ENCODE peak calls at places on chromosomes 13 and 19, in six cellular contexts. B is adrenal gland, O is transverse colon, I is heart right ventricle, W is tibial artery, D is endodermal cell. P is an unnamed sample. For H3K36me3, the result is how much of the 10 kb centered on the place peaks cover.

GRCh38 chr13:97212540-97213146 is 9.5 kb upstream of the MBNL2 start:
- DNase-seq in B (peak), O (peak), I (no peak), W (no peak), D (peak), P (no peak)

GRCh38 chr19:52297601-52298358 is 811 bp downstream of the ZNF480 start:
- DNase-seq in B (no peak), O (no peak), I (peak), W (no peak), D (peak), P (no peak)

GRCh38 chr13:46698015-46698414 is 98.9 kb downstream of the ESD start:
- DNase-seq in B (peak), O (peak), I (peak), W (peak), D (no peak), P (no peak)

GRCh38 chr13:105220063-105220462 is 1315.4 kb downstream of the EFNB2 start:
- DNase-seq in B (no peak), O (no peak), I (no peak), W (no peak), D (no peak), P (no peak)

GRCh38 chr19:32862173-32862572 is 7.4 kb downstream of the SLC7A9 start:
- DNase-seq in B (no peak), O (no peak), I (no peak), W (no peak), D (no peak), P (no peak)

GRCh38 chr13:23709521-23709920 is 139.3 kb downstream of the TNFRSF19 start:
- DNase-seq in B (no peak), O (no peak), I (peak), W (no peak), D (no peak), P (no peak)

GRCh38 chr19:1133471-1133929 is 29.7 kb downstream of the GPX4 start:
- DNase-seq in B (no peak), O (peak), I (no peak), W (no peak), D (peak), P (no peak)

GRCh38 chr19:44750713-44751112 is 2.2 kb downstream of the BCL3 start:
- DNase-seq in B (no peak), O (no peak), I (no peak), W (no peak), D (no peak), P (no peak)

GRCh38 chr13:29516012-29516411 is 79.5 kb downstream of the SLC7A1 start:
- DNase-seq in B (no peak), O (no peak), I (no peak), W (no peak), D (no peak), P (no peak)

GRCh38 chr19:1130801-1131717 is 27.3 kb downstream of the GPX4 start:
- DNase-seq in B (no peak), O (peak), I (no peak), W (peak), D (no peak), P (no peak)

GRCh38 chr13:80074143-80074752 is 266.7 kb downstream of the SPRY2 start:
- DNase-seq in B (no peak), O (no peak), I (no peak), W (no peak), D (peak), P (no peak)

GRCh38 chr13:99527346-99527745 is 26.1 kb downstream of the TM9SF2 start:
- DNase-seq in B (no peak), O (no peak), I (no peak), W (no peak), D (no peak), P (no peak)

GRCh38 chr13:65336106-65336603 is 1894.0 kb downstream of the PCDH9 start:
- DNase-seq in B (no peak), O (no peak), I (no peak), W (no peak), D (no peak), P (no peak)

GRCh38 chr13:47798906-47799305 is 202.2 kb downstream of the SUCLA2 start:
- DNase-seq in B (no peak), O (no peak), I (no peak), W (no peak), D (no peak), P (no peak)

GRCh38 chr19:11538232-11539036 is at the start of gene CNN1:
- DNase-seq in B (no peak), O (peak), I (peak), W (peak), D (peak), P (no peak)

GRCh38 chr13:38346764-38347163 is 2.9 kb upstream of the UFM1 start:
- DNase-seq in B (no peak), O (no peak), I (no peak), W (no peak), D (no peak), P (no peak)

GRCh38 chr13:36006347-36006746 is 124.8 kb downstream of the DCLK1 start:
- DNase-seq in B (no peak), O (no peak), I (no peak), W (no peak), D (no peak), P (peak)

GRCh38 chr19:763869-764268 is 13.0 kb downstream of the MISP start:
- DNase-seq in B (no peak), O (no peak), I (no peak), W (no peak), D (no peak), P (no peak)

GRCh38 chr19:15115080-15115479 is 7.9 kb downstream of the SYDE1 start:
- DNase-seq in B (peak), O (peak), I (peak), W (peak), D (no peak), P (no peak)

GRCh38 chr19:49636230-49636932 is 3.6 kb downstream of the RRAS start:
- DNase-seq in B (no peak), O (no peak), I (no peak), W (no peak), D (peak), P (no peak)

GRCh38 chr13:112545866-112546265 is 42.1 kb downstream of the TUBGCP3 start:
- DNase-seq in B (no peak), O (no peak), I (no peak), W (no peak), D (no peak), P (no peak)

GRCh38 chr19:48715681-48716171 is 3.8 kb downstream of the MAMSTR start:
- DNase-seq in B (peak), O (peak), I (no peak), W (no peak), D (peak), P (no peak)

GRCh38 chr19:2038284-2039081 is 12.6 kb downstream of the MKNK2 start:
- DNase-seq in B (peak), O (no peak), I (no peak), W (no peak), D (peak), P (no peak)

GRCh38 chr19:47070756-47071155 is 22.3 kb upstream of the TMEM160 start:
- DNase-seq in B (no peak), O (no peak), I (no peak), W (no peak), D (peak), P (no peak)

GRCh38 chr13:99505814-99506269 is 4.6 kb downstream of the TM9SF2 start:
- DNase-seq in B (no peak), O (no peak), I (no peak), W (no peak), D (no peak), P (no peak)

GRCh38 chr19:13109361-13110098 is 6.9 kb upstream of the LYL1 start:
- DNase-seq in B (no peak), O (no peak), I (no peak), W (no peak), D (no peak), P (no peak)

GRCh38 chr13:34040863-34041262 is 222.9 kb downstream of the RFC3 start:
- DNase-seq in B (no peak), O (no peak), I (no peak), W (no peak), D (no peak), P (no peak)

GRCh38 chr19:19315444-19315843 is 4.9 kb downstream of the SUGP1 start:
- DNase-seq in B (no peak), O (no peak), I (no peak), W (no peak), D (peak), P (no peak)

GRCh38 chr13:40139896-40140520 is 484.5 kb downstream of the COG6 start:
- DNase-seq in B (no peak), O (no peak), I (no peak), W (no peak), D (no peak), P (no peak)

GRCh38 chr13:87999141-87999765 is 328.1 kb downstream of the SLITRK5 start:
- DNase-seq in B (no peak), O (no peak), I (no peak), W (no peak), D (no peak), P (no peak)

GRCh38 chr13:80030491-80030890 is 310.4 kb downstream of the SPRY2 start:
- DNase-seq in B (no peak), O (peak), I (peak), W (no peak), D (peak), P (peak)

GRCh38 chr13:50412046-50412617 is 396.9 kb downstream of the KCNRG start:
- DNase-seq in B (no peak), O (no peak), I (no peak), W (no peak), D (no peak), P (no peak)

GRCh38 chr19:53394522-53394973 is 401 bp upstream of the ZNF765 start:
- DNase-seq in B (peak), O (peak), I (peak), W (peak), D (peak), P (peak)

GRCh38 chr19:4409123-4409933 is 6.9 kb downstream of the CHAF1A start:
- DNase-seq in B (no peak), O (no peak), I (no peak), W (no peak), D (peak), P (no peak)

GRCh38 chr19:30626567-30626966 is 254.4 kb downstream of the ZNF536 start:
- DNase-seq in B (no peak), O (no peak), I (no peak), W (no peak), D (no peak), P (no peak)

GRCh38 chr13:50589139-50589538 is 254.4 kb downstream of the DLEU7 start:
- DNase-seq in B (peak), O (no peak), I (no peak), W (no peak), D (no peak), P (no peak)

GRCh38 chr13:76836311-76836710 is 49.9 kb downstream of the KCTD12 start:
- DNase-seq in B (no peak), O (no peak), I (no peak), W (no peak), D (no peak), P (no peak)

GRCh38 chr19:6654347-6655310 is 15.3 kb downstream of the TNFSF14 start:
- DNase-seq in B (no peak), O (peak), I (no peak), W (no peak), D (no peak), P (no peak)

GRCh38 chr13:112773601-112774447 is 84.0 kb downstream of the ATP11A start:
- DNase-seq in B (no peak), O (no peak), I (no peak), W (no peak), D (no peak), P (no peak)

GRCh38 chr19:43423779-43424178 is 9.1 kb downstream of the TEX101 start:
- DNase-seq in B (no peak), O (no peak), I (no peak), W (no peak), D (peak), P (no peak)

GRCh38 chr19:43420954-43421353 is 6.3 kb downstream of the TEX101 start:
- DNase-seq in B (no peak), O (no peak), I (no peak), W (no peak), D (peak), P (no peak)

GRCh38 chr19:43425567-43426392 is 11.1 kb downstream of the TEX101 start:
- DNase-seq in B (no peak), O (peak), I (no peak), W (no peak), D (peak), P (no peak)

GRCh38 chr19:43422000-43422688 is 7.5 kb downstream of the TEX101 start:
- DNase-seq in B (no peak), O (no peak), I (no peak), W (no peak), D (no peak), P (no peak)

GRCh38 chr19:43422689-43423066 is 8.0 kb downstream of the TEX101 start:
- DNase-seq in B (no peak), O (no peak), I (no peak), W (no peak), D (no peak), P (no peak)
- TF ChIP-seq CTCF in B (no peak), O (no peak), I (no peak), W (no peak), D (no peak), P (no peak)

GRCh38 chr13:82571653-82572052 is 1310.6 kb downstream of the SLITRK1 start:
- DNase-seq in B (no peak), O (no peak), I (no peak), W (no peak), D (no peak), P (no peak)

GRCh38 chr13:82566864-82567263 is 1315.4 kb downstream of the SLITRK1 start:
- DNase-seq in B (no peak), O (no peak), I (no peak), W (no peak), D (no peak), P (no peak)

GRCh38 chr13:82565191-82565590 is 1317.1 kb downstream of the SLITRK1 start:
- DNase-seq in B (no peak), O (no peak), I (no peak), W (no peak), D (no peak), P (no peak)

DNA sequence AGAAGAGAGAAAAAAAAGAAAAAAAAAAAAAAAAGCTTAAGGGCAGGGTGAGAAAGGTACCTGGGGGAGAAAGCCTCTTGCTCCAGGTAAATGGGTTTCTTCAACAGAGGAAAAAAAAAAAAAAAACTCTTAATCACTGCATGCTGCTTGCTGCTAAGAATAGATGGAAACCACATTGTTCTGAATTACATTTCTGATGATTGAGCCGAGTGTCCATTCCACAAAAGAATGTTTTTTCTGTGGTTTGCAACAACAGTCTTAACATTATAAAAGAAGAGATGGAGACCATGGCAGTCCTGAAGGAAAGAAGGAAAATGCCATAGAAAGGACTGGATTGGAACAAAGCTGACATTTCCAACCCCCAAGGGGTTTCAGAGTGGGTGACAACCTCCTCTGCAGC is 1312.7 kb downstream of the SLITRK1 start:
- DNase-seq in B (no peak), O (no peak), I (no peak), W (no peak), D (no peak), P (no peak)
- H3K36me3 ChIP-seq in B (under half), O (under half), I (under half), W (under half), D (under half), P (under half)

DNA sequence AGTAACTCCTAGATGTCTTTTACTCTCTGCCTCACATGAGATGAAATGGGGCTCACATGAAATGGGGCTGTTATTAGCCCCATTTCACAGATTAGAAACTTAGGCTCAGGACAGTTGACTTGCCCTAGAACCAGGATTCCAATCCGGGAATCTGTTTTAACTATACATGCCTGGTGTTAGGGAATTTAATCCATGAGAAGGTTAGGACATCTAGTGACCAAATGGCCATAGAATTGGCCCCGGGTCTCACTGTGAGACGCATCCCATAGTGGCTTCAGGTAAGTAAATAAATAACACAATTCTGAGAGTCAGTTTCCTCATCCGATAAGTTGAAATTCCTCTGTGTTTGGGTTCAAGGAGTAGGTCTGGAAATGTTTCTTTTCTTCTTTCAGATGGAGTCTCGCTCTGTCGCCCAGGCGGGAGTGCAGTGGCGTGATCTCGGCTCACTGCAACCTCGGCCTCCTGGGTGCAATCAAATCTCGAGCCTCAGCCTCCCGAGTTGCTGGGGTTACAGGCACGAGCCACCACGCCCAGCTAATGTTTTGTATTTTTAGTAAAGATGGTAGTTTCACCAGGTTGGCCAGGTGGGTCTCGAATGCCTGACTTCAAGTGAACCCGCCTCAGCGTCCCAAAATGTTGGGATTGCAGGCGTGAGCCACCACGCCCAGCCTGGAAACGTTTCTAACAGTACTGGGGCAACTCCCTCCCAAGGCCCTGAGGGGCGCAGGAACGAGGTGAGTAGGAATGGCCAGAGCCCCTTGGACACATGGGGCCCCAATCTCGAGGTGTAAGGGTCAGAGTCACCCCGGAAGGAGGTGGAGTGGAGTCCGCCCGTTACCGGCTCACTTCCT is 1.2 kb upstream of the ZNF574 start:
- DNase-seq in B (no peak), O (peak), I (no peak), W (no peak), D (no peak), P (no peak)
- H3K4me3 ChIP-seq in B (peak), O (peak), I (peak), W (peak), D (peak), P (no peak)

GRCh38 chr19:58406818-58407657 is 1.4 kb upstream of the ZNF584 start:
- DNase-seq in B (no peak), O (no peak), I (no peak), W (no peak), D (peak), P (no peak)
- TF ChIP-seq CTCF in B (no peak), O (peak), I (peak), W (no peak), D (peak), P (no peak)

GRCh38 chr13:100658363-100658762 is 16.2 kb downstream of the TMTC4 start:
- DNase-seq in B (no peak), O (no peak), I (no peak), W (no peak), D (no peak), P (no peak)
- H3K36me3 ChIP-seq in B (under half), O (under half), I (under half), W (under half), D (half or more), P (under half)

GRCh38 chr13:95714142-95714832 is 37.3 kb downstream of the DNAJC3 start:
- DNase-seq in B (no peak), O (no peak), I (no peak), W (no peak), D (no peak), P (no peak)
- H3K4me3 ChIP-seq in B (no peak), O (no peak), I (no peak), W (no peak), D (no peak), P (no peak)

GRCh38 chr13:73941752-73942151 is 192.5 kb downstream of the KLF12 start:
- DNase-seq in B (no peak), O (no peak), I (no peak), W (no peak), D (no peak), P (no peak)
- TF ChIP-seq CTCF in B (no peak), O (no peak), I (no peak), W (no peak), D (no peak), P (no peak)

GRCh38 chr19:55230780-55231179 is 2.2 kb upstream of the TMEM86B start:
- DNase-seq in B (no peak), O (no peak), I (no peak), W (no peak), D (no peak), P (no peak)

GRCh38 chr19:55231391-55232283 is 3.1 kb upstream of the TMEM86B start:
- DNase-seq in B (no peak), O (no peak), I (no peak), W (no peak), D (no peak), P (no peak)

GRCh38 chr19:55232284-55232597 is 3.7 kb upstream of the TMEM86B start:
- DNase-seq in B (no peak), O (no peak), I (no peak), W (no peak), D (peak), P (no peak)

GRCh38 chr19:55230329-55230728 is 1.8 kb upstream of the TMEM86B start:
- DNase-seq in B (no peak), O (no peak), I (no peak), W (no peak), D (no peak), P (no peak)

DNA sequence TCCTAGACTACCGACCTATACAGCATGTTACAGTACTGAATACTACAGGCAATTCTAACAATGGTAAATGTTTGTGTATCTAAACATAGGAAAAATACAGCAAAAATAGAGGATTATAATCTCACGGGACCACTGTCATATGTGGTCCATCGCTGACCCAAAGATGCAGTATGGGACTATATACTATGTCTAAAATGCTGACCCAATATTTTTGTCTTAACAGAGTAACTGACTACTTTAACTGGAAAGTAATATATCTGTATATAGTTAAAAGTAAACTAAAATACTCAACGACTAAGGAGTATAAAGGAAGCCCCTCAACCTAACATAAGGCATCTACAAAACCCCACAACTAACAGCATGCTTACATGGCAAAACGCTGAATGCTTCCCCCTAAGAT is 4.4 kb upstream of the TMEM86B start:
- DNase-seq in B (no peak), O (no peak), I (no peak), W (no peak), D (no peak), P (no peak)
- H3K36me3 ChIP-seq in B (under half), O (under half), I (under half), W (half or more), D (half or more), P (half or more)

P was measured in lung.